ENCODE peak calls at places on chromosomes 12 and 14, in six cellular contexts. Q is HepG2, E is A549, T is K562, N is endothelial cell of umbilical vein, W is GM12878. G is an unnamed sample.

GRCh38 chr14:54650331-54651017 is 83.5 kb downstream of the SAMD4A start:
- DNase-seq in E (peak), W (no peak), N (peak), Q (peak), T (no peak), G (no peak)

GRCh38 chr14:92204792-92205191 is 83.0 kb downstream of the CPSF2 start:
- DNase-seq in E (no peak), N (no peak), Q (no peak), T (no peak), W (no peak), G (no peak)

GRCh38 chr12:50986961-50987737 is 34.8 kb downstream of the HIGD1C start:
- DNase-seq in W (no peak), Q (peak), N (peak), E (peak), T (peak), G (peak)

GRCh38 chr14:26389646-26390508 is 208.0 kb downstream of the NOVA1 start:
- DNase-seq in N (no peak), E (no peak), T (no peak), Q (no peak), W (no peak), G (no peak)

GRCh38 chr12:112963227-112963861 is 15.0 kb upstream of the OAS2 start:
- DNase-seq in E (no peak), N (no peak), W (no peak), Q (no peak), T (no peak), G (no peak)

GRCh38 chr12:131774576-131774975 is 53.6 kb upstream of the MMP17 start:
- DNase-seq in Q (no peak), E (no peak), N (no peak), T (no peak), W (no peak), G (no peak)

GRCh38 chr12:13404631-13405473 is 208.3 kb downstream of the EMP1 start:
- DNase-seq in T (no peak), Q (no peak), N (no peak), E (no peak), W (no peak), G (no peak)

GRCh38 chr12:51926718-51927117 is 19.4 kb downstream of the ACVRL1 start:
- DNase-seq in N (peak), E (peak), T (peak), W (no peak), Q (peak), G (peak)

GRCh38 chr12:26878661-26879119 is 45.7 kb upstream of the ITPR2 start:
- DNase-seq in N (peak), T (no peak), Q (no peak), W (no peak), E (no peak), G (no peak)

GRCh38 chr12:126676426-126676825 is 1590.5 kb upstream of the TMEM132C start:
- DNase-seq in T (no peak), N (no peak), W (no peak), E (no peak), Q (no peak), G (no peak)

GRCh38 chr14:50000215-50001145 is 107.6 kb downstream of the ARF6 start:
- DNase-seq in N (peak), W (no peak), E (peak), Q (peak), T (no peak), G (peak)
- TF ChIP-seq MYC in N (no peak), W (no peak), E (no peak), Q (no peak), T (no peak), G (no peak)

DNA sequence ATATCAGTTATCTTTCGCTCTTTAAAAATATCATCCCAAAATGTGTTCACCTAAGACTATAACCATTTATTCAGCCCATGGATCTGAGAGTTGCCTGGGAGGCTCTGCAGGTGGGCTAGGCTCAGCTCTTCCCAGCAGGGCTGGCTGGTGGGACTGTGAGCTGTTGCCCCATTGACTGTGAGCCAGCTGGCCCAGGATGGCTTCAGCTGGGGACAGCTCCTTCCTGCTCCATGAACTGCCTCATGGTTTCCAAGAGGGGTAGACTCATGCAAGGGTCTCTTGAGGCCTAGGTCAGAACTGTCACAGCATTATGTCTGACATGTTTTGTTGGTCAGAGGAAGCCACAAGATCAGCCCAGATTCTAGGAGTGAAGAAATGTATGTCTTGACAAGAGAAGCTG is 114.1 kb upstream of the E2F7 start:
- DNase-seq in N (no peak), W (no peak), Q (no peak), T (no peak), E (no peak), G (no peak)
- TF ChIP-seq MYC in N (no peak), W (no peak), Q (no peak), T (no peak), E (no peak), G (no peak)

GRCh38 chr14:36524220-36524837 is 4.3 kb upstream of the NKX2-1 start:
- DNase-seq in N (no peak), Q (no peak), E (no peak), T (no peak), W (no peak), G (no peak)

GRCh38 chr14:36522347-36522971 is 2.4 kb upstream of the NKX2-1 start:
- DNase-seq in N (no peak), T (no peak), Q (no peak), W (no peak), E (no peak), G (no peak)

GRCh38 chr14:36522972-36523685 is 3.1 kb upstream of the NKX2-1 start:
- DNase-seq in E (no peak), N (no peak), Q (no peak), W (no peak), T (no peak), G (no peak)

GRCh38 chr14:36525746-36526099 is 5.7 kb upstream of the NKX2-1 start:
- DNase-seq in T (no peak), E (no peak), N (no peak), W (no peak), Q (no peak), G (no peak)

DNA sequence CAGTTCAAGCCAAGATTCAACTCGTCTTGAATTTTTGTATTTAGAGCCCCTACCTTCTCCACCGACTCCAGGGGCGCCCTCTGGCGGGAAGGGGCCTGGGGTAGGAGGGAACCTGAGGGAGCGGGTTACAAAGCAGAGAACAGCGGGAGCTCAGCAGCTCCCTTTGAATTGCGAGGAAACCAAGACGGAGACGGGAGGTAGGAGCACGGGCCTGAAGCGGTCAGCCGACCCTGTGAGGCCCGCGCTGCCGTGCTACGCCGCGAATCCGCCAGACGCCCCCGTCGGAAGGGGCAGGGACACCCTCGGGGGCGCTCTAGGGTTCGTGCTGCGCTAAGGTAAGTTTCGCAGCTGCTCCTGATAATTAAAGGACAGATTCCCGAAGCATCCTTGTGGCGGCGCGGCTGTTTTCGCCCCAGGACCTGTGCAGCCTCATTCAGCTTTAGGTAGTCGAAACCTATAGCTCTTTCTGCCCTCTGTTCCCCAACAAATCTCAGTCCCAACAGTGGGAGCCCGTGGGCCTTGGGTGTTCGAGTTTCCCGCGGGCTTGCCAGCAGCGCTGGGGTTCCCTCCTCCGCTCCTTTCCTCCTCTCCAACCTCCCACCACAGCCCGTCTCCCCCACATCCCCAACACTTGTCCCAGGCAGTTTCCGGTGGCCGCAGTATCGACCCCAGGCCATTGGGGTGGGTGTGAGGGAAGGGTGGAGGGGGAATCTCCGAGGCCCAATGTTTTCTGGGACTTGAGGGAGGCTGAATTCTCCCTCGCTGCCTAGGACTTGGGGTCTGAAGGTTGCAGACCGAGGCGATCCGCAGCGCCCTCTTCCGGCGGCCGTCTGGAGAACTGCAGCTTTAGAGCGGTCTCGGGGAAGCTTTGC is 5.1 kb upstream of the NKX2-1 start:
- DNase-seq in Q (peak), W (no peak), N (no peak), T (peak), E (peak), G (peak)
- TF ChIP-seq MYC in Q (peak), W (no peak), N (no peak), T (no peak), E (no peak), G (no peak)

GRCh38 chr14:71687115-71687836 is 245.0 kb upstream of the RGS6 start:
- DNase-seq in E (no peak), N (no peak), Q (no peak), W (no peak), T (no peak), G (no peak)
- TF ChIP-seq MYC in E (no peak), N (no peak), Q (no peak), W (no peak), T (no peak), G (no peak)

DNA sequence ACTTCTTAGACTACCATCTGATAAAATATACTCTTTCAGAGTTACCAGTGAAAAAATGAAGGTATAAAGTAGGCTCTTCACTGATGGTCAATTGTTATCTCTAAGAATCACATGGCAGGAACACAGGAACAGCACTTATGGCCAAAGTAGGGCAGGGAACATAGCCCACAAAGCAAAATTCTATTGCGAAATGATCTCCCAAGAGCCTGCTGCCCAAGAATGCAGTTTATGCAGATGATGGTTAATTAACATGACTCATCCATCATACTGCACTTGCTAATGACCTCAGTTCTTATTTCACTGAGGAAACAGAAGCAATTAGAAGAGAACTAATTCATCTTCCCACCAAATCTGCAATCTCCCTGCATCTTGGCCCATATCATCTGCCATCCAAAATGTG is 133.8 kb downstream of the SLC2A13 start:
- DNase-seq in T (peak), E (no peak), N (no peak), Q (no peak), W (no peak), G (peak)
- TF ChIP-seq MYC in T (no peak), E (no peak), N (no peak), Q (no peak), W (no peak), G (peak)

GRCh38 chr12:32158525-32158924 is 51.9 kb downstream of the BICD1 start:
- DNase-seq in T (no peak), W (no peak), E (no peak), N (no peak), Q (no peak), G (no peak)

GRCh38 chr12:32159925-32160324 is 53.3 kb downstream of the BICD1 start:
- DNase-seq in W (no peak), E (no peak), N (no peak), T (no peak), Q (no peak), G (no peak)

GRCh38 chr12:32159381-32159780 is 52.7 kb downstream of the BICD1 start:
- DNase-seq in Q (no peak), W (no peak), T (no peak), E (no peak), N (no peak), G (no peak)

GRCh38 chr12:32155041-32155440 is 48.4 kb downstream of the BICD1 start:
- DNase-seq in W (no peak), E (no peak), T (no peak), N (no peak), Q (no peak), G (no peak)

GRCh38 chr12:32155911-32156585 is 49.4 kb downstream of the BICD1 start:
- DNase-seq in N (no peak), E (no peak), W (no peak), Q (no peak), T (no peak), G (no peak)
- TF ChIP-seq MYC in N (no peak), E (no peak), W (no peak), Q (no peak), T (no peak), G (no peak)

GRCh38 chr14:101862711-101863110 is 101.2 kb downstream of the PPP2R5C start:
- DNase-seq in W (no peak), T (no peak), N (no peak), E (no peak), Q (no peak), G (no peak)
- TF ChIP-seq MYC in W (no peak), T (no peak), N (no peak), E (no peak), Q (no peak), G (no peak)

GRCh38 chr14:34615507-34615906 is 14.4 kb downstream of the SNX6 start:
- DNase-seq in T (no peak), E (no peak), W (no peak), Q (no peak), N (no peak), G (no peak)

GRCh38 chr14:34616360-34616759 is 13.6 kb downstream of the SNX6 start:
- DNase-seq in Q (no peak), W (no peak), N (no peak), E (no peak), T (no peak), G (no peak)

GRCh38 chr14:34610101-34610500 is 19.8 kb downstream of the SNX6 start:
- DNase-seq in T (no peak), W (no peak), E (no peak), Q (no peak), N (no peak), G (no peak)

GRCh38 chr14:34619399-34619920 is 10.5 kb downstream of the SNX6 start:
- DNase-seq in Q (no peak), N (no peak), T (no peak), E (no peak), W (no peak), G (peak)

GRCh38 chr14:34614638-34615037 is 15.3 kb downstream of the SNX6 start:
- DNase-seq in W (no peak), N (no peak), T (no peak), E (no peak), Q (no peak), G (no peak)
- TF ChIP-seq MYC in W (no peak), N (no peak), T (no peak), E (no peak), Q (no peak), G (no peak)

GRCh38 chr14:19800282-19801117 is 3.1 kb upstream of the OR4N2 start:
- DNase-seq in W (no peak), N (no peak), T (no peak), Q (no peak), E (no peak), G (no peak)
- TF ChIP-seq MYC in W (no peak), N (no peak), T (no peak), Q (no peak), E (no peak), G (no peak)